ENCODE peak calls at places on chromosome 2, in nine cellular contexts. One of them, this sample, is unnamed. For H3K4me1, the result is how much of the 10 kb centered on the place peaks cover.

GRCh38 chr2:55518846-55519167 is 711 bp upstream of the CFAP36 start:
- DNase-seq in H1: no peak
- DNase-seq in lower lobe of right lung: no peak
- DNase-seq in heart left ventricle: no peak
- DNase-seq in cardiac muscle cell: peak
- DNase-seq in upper lobe of left lung: peak
- DNase-seq in thoracic aorta: no peak
- DNase-seq in esophagus squamous epithelium: no peak
- DNase-seq in K562: peak
- DNase-seq in this sample: no peak

GRCh38 chr2:160375802-160376469 is 117.7 kb downstream of the RBMS1 start:
- DNase-seq in heart left ventricle: no peak
- DNase-seq in upper lobe of left lung: no peak
- DNase-seq in H1: no peak
- DNase-seq in K562: no peak
- DNase-seq in lower lobe of right lung: no peak
- DNase-seq in cardiac muscle cell: no peak
- DNase-seq in esophagus squamous epithelium: no peak
- DNase-seq in thoracic aorta: no peak
- DNase-seq in this sample: no peak

GRCh38 chr2:128714861-128715312 is 396.2 kb upstream of the HS6ST1 start:
- DNase-seq in esophagus squamous epithelium: no peak
- DNase-seq in lower lobe of right lung: no peak
- DNase-seq in cardiac muscle cell: peak
- DNase-seq in H1: peak
- DNase-seq in heart left ventricle: no peak
- DNase-seq in upper lobe of left lung: no peak
- DNase-seq in K562: no peak
- DNase-seq in thoracic aorta: no peak
- DNase-seq in this sample: no peak

GRCh38 chr2:64594563-64594989 is 59.1 kb downstream of the SERTAD2 start:
- DNase-seq in cardiac muscle cell: no peak
- DNase-seq in thoracic aorta: no peak
- DNase-seq in H1: no peak
- DNase-seq in heart left ventricle: no peak
- DNase-seq in esophagus squamous epithelium: no peak
- DNase-seq in lower lobe of right lung: no peak
- DNase-seq in K562: no peak
- DNase-seq in upper lobe of left lung: no peak
- DNase-seq in this sample: no peak

GRCh38 chr2:31141513-31141912 is 3.3 kb upstream of the GALNT14 start:
- DNase-seq in cardiac muscle cell: no peak
- DNase-seq in H1: no peak
- DNase-seq in heart left ventricle: no peak
- DNase-seq in esophagus squamous epithelium: no peak
- DNase-seq in lower lobe of right lung: no peak
- DNase-seq in thoracic aorta: no peak
- DNase-seq in upper lobe of left lung: no peak
- DNase-seq in K562: no peak
- DNase-seq in this sample: no peak

GRCh38 chr2:108575132-108575966 is 41.1 kb downstream of the LIMS1 start:
- DNase-seq in upper lobe of left lung: no peak
- DNase-seq in esophagus squamous epithelium: no peak
- DNase-seq in K562: no peak
- DNase-seq in cardiac muscle cell: no peak
- DNase-seq in lower lobe of right lung: no peak
- DNase-seq in thoracic aorta: no peak
- DNase-seq in heart left ventricle: no peak
- DNase-seq in H1: no peak
- DNase-seq in this sample: no peak

GRCh38 chr2:217789736-217790181 is 213.0 kb downstream of the TNS1 start:
- DNase-seq in K562: no peak
- DNase-seq in esophagus squamous epithelium: no peak
- DNase-seq in H1: no peak
- DNase-seq in cardiac muscle cell: no peak
- DNase-seq in upper lobe of left lung: no peak
- DNase-seq in heart left ventricle: peak
- DNase-seq in thoracic aorta: no peak
- DNase-seq in lower lobe of right lung: no peak
- DNase-seq in this sample: peak

GRCh38 chr2:120308038-120308910 is 37.7 kb upstream of the INHBB start:
- DNase-seq in thoracic aorta: no peak
- DNase-seq in cardiac muscle cell: no peak
- DNase-seq in H1: no peak
- DNase-seq in upper lobe of left lung: no peak
- DNase-seq in lower lobe of right lung: no peak
- DNase-seq in heart left ventricle: no peak
- DNase-seq in esophagus squamous epithelium: no peak
- DNase-seq in K562: no peak
- DNase-seq in this sample: no peak

GRCh38 chr2:86628091-86628522 is 4.4 kb upstream of the RNF103 start:
- DNase-seq in heart left ventricle: no peak
- DNase-seq in upper lobe of left lung: no peak
- DNase-seq in K562: no peak
- DNase-seq in thoracic aorta: no peak
- DNase-seq in H1: no peak
- DNase-seq in cardiac muscle cell: no peak
- DNase-seq in esophagus squamous epithelium: no peak
- DNase-seq in lower lobe of right lung: peak
- DNase-seq in this sample: no peak

GRCh38 chr2:238510911-238511613 is 84.3 kb downstream of the ASB1 start:
- DNase-seq in K562: no peak
- DNase-seq in cardiac muscle cell: no peak
- DNase-seq in esophagus squamous epithelium: no peak
- DNase-seq in H1: no peak
- DNase-seq in thoracic aorta: no peak
- DNase-seq in upper lobe of left lung: no peak
- DNase-seq in lower lobe of right lung: no peak
- DNase-seq in heart left ventricle: no peak
- DNase-seq in this sample: no peak

GRCh38 chr2:46828491-46829239 is 86.9 kb downstream of the MCFD2 start:
- DNase-seq in heart left ventricle: no peak
- DNase-seq in thoracic aorta: no peak
- DNase-seq in esophagus squamous epithelium: no peak
- DNase-seq in cardiac muscle cell: no peak
- DNase-seq in H1: no peak
- DNase-seq in upper lobe of left lung: no peak
- DNase-seq in lower lobe of right lung: no peak
- DNase-seq in K562: no peak
- DNase-seq in this sample: no peak

GRCh38 chr2:103161456-103162289 is 399.8 kb downstream of the TMEM182 start:
- DNase-seq in upper lobe of left lung: no peak
- DNase-seq in heart left ventricle: no peak
- DNase-seq in esophagus squamous epithelium: no peak
- DNase-seq in H1: no peak
- DNase-seq in K562: peak
- DNase-seq in lower lobe of right lung: no peak
- DNase-seq in thoracic aorta: peak
- DNase-seq in cardiac muscle cell: peak
- DNase-seq in this sample: no peak

GRCh38 chr2:189633392-189633811 is 27.9 kb upstream of the ASNSD1 start:
- DNase-seq in thoracic aorta: no peak
- DNase-seq in H1: no peak
- DNase-seq in heart left ventricle: no peak
- DNase-seq in lower lobe of right lung: no peak
- DNase-seq in cardiac muscle cell: no peak
- DNase-seq in K562: peak
- DNase-seq in upper lobe of left lung: no peak
- DNase-seq in esophagus squamous epithelium: no peak
- DNase-seq in this sample: no peak

GRCh38 chr2:136920652-136921333 is 155.4 kb downstream of the THSD7B start:
- DNase-seq in H1: no peak
- DNase-seq in cardiac muscle cell: no peak
- DNase-seq in heart left ventricle: peak
- DNase-seq in thoracic aorta: no peak
- DNase-seq in esophagus squamous epithelium: no peak
- DNase-seq in K562: no peak
- DNase-seq in lower lobe of right lung: no peak
- DNase-seq in upper lobe of left lung: no peak
- DNase-seq in this sample: no peak

GRCh38 chr2:152560163-152560562 is 157.1 kb downstream of the PRPF40A start:
- DNase-seq in lower lobe of right lung: no peak
- DNase-seq in cardiac muscle cell: no peak
- DNase-seq in thoracic aorta: no peak
- DNase-seq in esophagus squamous epithelium: no peak
- DNase-seq in K562: no peak
- DNase-seq in H1: no peak
- DNase-seq in upper lobe of left lung: no peak
- DNase-seq in heart left ventricle: no peak
- DNase-seq in this sample: no peak

GRCh38 chr2:170587937-170588336 is 127.2 kb upstream of the SP5 start:
- DNase-seq in H1: no peak
- DNase-seq in cardiac muscle cell: no peak
- DNase-seq in lower lobe of right lung: no peak
- DNase-seq in K562: no peak
- DNase-seq in upper lobe of left lung: no peak
- DNase-seq in heart left ventricle: no peak
- DNase-seq in thoracic aorta: no peak
- DNase-seq in esophagus squamous epithelium: no peak
- DNase-seq in this sample: no peak

GRCh38 chr2:223914349-223914748 is 30.8 kb downstream of the WDFY1 start:
- DNase-seq in upper lobe of left lung: no peak
- DNase-seq in lower lobe of right lung: no peak
- DNase-seq in cardiac muscle cell: no peak
- DNase-seq in H1: no peak
- DNase-seq in esophagus squamous epithelium: no peak
- DNase-seq in heart left ventricle: no peak
- DNase-seq in thoracic aorta: no peak
- DNase-seq in K562: no peak
- DNase-seq in this sample: no peak

GRCh38 chr2:203683421-203683820 is 23.0 kb upstream of the CD28 start:
- DNase-seq in lower lobe of right lung: no peak
- DNase-seq in H1: no peak
- DNase-seq in heart left ventricle: no peak
- DNase-seq in esophagus squamous epithelium: no peak
- DNase-seq in K562: no peak
- DNase-seq in cardiac muscle cell: no peak
- DNase-seq in upper lobe of left lung: no peak
- DNase-seq in thoracic aorta: no peak
- DNase-seq in this sample: no peak
- H3K4me1 ChIP-seq in lower lobe of right lung: half or more
- H3K4me1 ChIP-seq in H1: under half
- H3K4me1 ChIP-seq in heart left ventricle: under half
- H3K4me1 ChIP-seq in esophagus squamous epithelium: half or more
- H3K4me1 ChIP-seq in K562: under half
- H3K4me1 ChIP-seq in cardiac muscle cell: under half
- H3K4me1 ChIP-seq in upper lobe of left lung: half or more
- H3K4me1 ChIP-seq in thoracic aorta: half or more
- H3K4me1 ChIP-seq in this sample: half or more

GRCh38 chr2:20366672-20367116 is 16.1 kb upstream of the PUM2 start:
- DNase-seq in thoracic aorta: no peak
- DNase-seq in heart left ventricle: no peak
- DNase-seq in cardiac muscle cell: no peak
- DNase-seq in H1: no peak
- DNase-seq in upper lobe of left lung: no peak
- DNase-seq in esophagus squamous epithelium: no peak
- DNase-seq in K562: no peak
- DNase-seq in lower lobe of right lung: no peak
- DNase-seq in this sample: no peak
- H3K4me1 ChIP-seq in thoracic aorta: under half
- H3K4me1 ChIP-seq in heart left ventricle: under half
- H3K4me1 ChIP-seq in cardiac muscle cell: under half
- H3K4me1 ChIP-seq in H1: under half
- H3K4me1 ChIP-seq in upper lobe of left lung: under half
- H3K4me1 ChIP-seq in esophagus squamous epithelium: half or more
- H3K4me1 ChIP-seq in K562: under half
- H3K4me1 ChIP-seq in lower lobe of right lung: under half
- H3K4me1 ChIP-seq in this sample: under half

GRCh38 chr2:145930318-145930717 is 1410.4 kb upstream of the ZEB2 start:
- DNase-seq in thoracic aorta: no peak
- DNase-seq in K562: no peak
- DNase-seq in cardiac muscle cell: no peak
- DNase-seq in lower lobe of right lung: no peak
- DNase-seq in esophagus squamous epithelium: no peak
- DNase-seq in H1: no peak
- DNase-seq in heart left ventricle: no peak
- DNase-seq in upper lobe of left lung: no peak
- DNase-seq in this sample: no peak

GRCh38 chr2:145927398-145927951 is 1407.6 kb upstream of the ZEB2 start:
- DNase-seq in thoracic aorta: no peak
- DNase-seq in K562: no peak
- DNase-seq in esophagus squamous epithelium: no peak
- DNase-seq in H1: no peak
- DNase-seq in upper lobe of left lung: no peak
- DNase-seq in heart left ventricle: no peak
- DNase-seq in lower lobe of right lung: no peak
- DNase-seq in cardiac muscle cell: no peak
- DNase-seq in this sample: no peak

GRCh38 chr2:145931836-145932352 is 1412.0 kb upstream of the ZEB2 start:
- DNase-seq in upper lobe of left lung: no peak
- DNase-seq in H1: no peak
- DNase-seq in heart left ventricle: no peak
- DNase-seq in thoracic aorta: no peak
- DNase-seq in cardiac muscle cell: no peak
- DNase-seq in esophagus squamous epithelium: no peak
- DNase-seq in lower lobe of right lung: no peak
- DNase-seq in K562: no peak
- DNase-seq in this sample: no peak
- H3K4me1 ChIP-seq in upper lobe of left lung: under half
- H3K4me1 ChIP-seq in H1: under half
- H3K4me1 ChIP-seq in heart left ventricle: under half
- H3K4me1 ChIP-seq in thoracic aorta: under half
- H3K4me1 ChIP-seq in cardiac muscle cell: under half
- H3K4me1 ChIP-seq in esophagus squamous epithelium: under half
- H3K4me1 ChIP-seq in lower lobe of right lung: under half
- H3K4me1 ChIP-seq in K562: under half
- H3K4me1 ChIP-seq in this sample: under half

GRCh38 chr2:8234253-8234652 is 447.6 kb upstream of the ID2 start:
- DNase-seq in lower lobe of right lung: no peak
- DNase-seq in K562: no peak
- DNase-seq in upper lobe of left lung: peak
- DNase-seq in H1: no peak
- DNase-seq in thoracic aorta: no peak
- DNase-seq in heart left ventricle: no peak
- DNase-seq in esophagus squamous epithelium: no peak
- DNase-seq in cardiac muscle cell: no peak
- DNase-seq in this sample: no peak
- H3K4me1 ChIP-seq in lower lobe of right lung: under half
- H3K4me1 ChIP-seq in K562: under half
- H3K4me1 ChIP-seq in upper lobe of left lung: under half
- H3K4me1 ChIP-seq in H1: under half
- H3K4me1 ChIP-seq in thoracic aorta: under half
- H3K4me1 ChIP-seq in heart left ventricle: under half
- H3K4me1 ChIP-seq in esophagus squamous epithelium: under half
- H3K4me1 ChIP-seq in cardiac muscle cell: under half
- H3K4me1 ChIP-seq in this sample: under half

This sample was measured in gastrocnemius medialis.